ENCODE peak calls at places on chromosomes 4 and X, in seven cellular contexts. M is NCI-H2081; I is HEK293T; C is Right ventricle myocardium superior; J is naive thymus-derived CD4-positive, alpha-beta T cell; T is Karpas-422; F is activated CD4-positive, alpha-beta T cell treated with anti-CD3 and anti-CD28 coated beads, Interleukin-2, amount 50 U/mL, for 1 hour. K is an unnamed sample.

GRCh38 chrX:74119016-74119910 is 184.7 kb upstream of the ZCCHC13 start:
- DNase-seq in M (no peak), I (no peak), C (no peak), J (no peak), T (no peak), F (no peak), K (no peak)

GRCh38 chr4:23728393-23728792 is 161.5 kb downstream of the PPARGC1A start:
- DNase-seq in M (no peak), I (no peak), C (no peak), J (no peak), T (no peak), F (no peak), K (no peak)

GRCh38 chr4:833731-834367 is 7.9 kb upstream of the CPLX1 start:
- DNase-seq in M (no peak), I (no peak), C (peak; percentile 16), J (no peak), T (no peak), F (no peak), K (no peak)

GRCh38 chr4:101774807-101775206 is 15.7 kb upstream of the BANK1 start:
- DNase-seq in M (no peak), I (no peak), C (no peak), J (no peak), T (no peak), F (no peak), K (no peak)

GRCh38 chrX:95325185-95325584 is 1359.5 kb upstream of the DIAPH2 start:
- DNase-seq in M (no peak), I (no peak), C (no peak), J (no peak), T (no peak), F (no peak), K (no peak)

GRCh38 chr4:92163348-92163747 is 140.4 kb upstream of the GRID2 start:
- DNase-seq in M (no peak), I (peak; percentile 8), C (no peak), J (no peak), T (peak; percentile 48), F (no peak), K (no peak)

GRCh38 chrX:119427024-119427794 is 28.1 kb downstream of the SLC25A43 start:
- DNase-seq in M (no peak), I (no peak), C (peak; percentile 44), J (no peak), T (no peak), F (no peak), K (peak; percentile 46)

GRCh38 chr4:147136783-147137182 is 191.1 kb upstream of the TTC29 start:
- DNase-seq in M (no peak), I (no peak), C (no peak), J (no peak), T (no peak), F (no peak), K (no peak)

GRCh38 chr4:147707892-147708672 is 23.8 kb upstream of the ARHGAP10 start:
- DNase-seq in M (no peak), I (peak; percentile 41), C (no peak), J (no peak), T (peak; percentile 85), F (peak; percentile 44), K (no peak)

GRCh38 chr4:142274137-142274536 is 572.0 kb downstream of the INPP4B start:
- DNase-seq in M (no peak), I (no peak), C (no peak), J (no peak), T (no peak), F (no peak), K (no peak)